ENCODE peak calls at places on chromosomes 6 and 20, in five cellular contexts. P, A, H, K and V are unnamed samples.

GRCh38 chr20:2101057-2101934 is at the start of gene STK35:
- DNase-seq in P (no peak), K (peak; percentile 47), A (peak; percentile 79), H (no peak), V (peak; percentile 95)

GRCh38 chr6:144725731-144726522 is 440.8 kb downstream of the UTRN start:
- DNase-seq in P (no peak), H (no peak), K (no peak), A (no peak), V (no peak)

GRCh38 chr20:53752971-53753879 is 159.6 kb upstream of the ZNF217 start:
- DNase-seq in A (peak; percentile 42), P (no peak), K (peak; percentile 63), H (peak; percentile 15), V (no peak)

GRCh38 chr6:17156112-17156921 is 54.5 kb downstream of the STMND1 start:
- DNase-seq in H (no peak), K (peak; percentile 84), P (peak; percentile 92), A (peak; percentile 67), V (no peak)

GRCh38 chr20:23436681-23437080 is 2.8 kb upstream of the CSTL1 start:
- DNase-seq in H (peak; percentile 11), P (no peak), K (no peak), A (no peak), V (no peak)

GRCh38 chr20:1861347-1861987 is 33.7 kb upstream of the SIRPA start:
- DNase-seq in H (no peak), A (no peak), P (peak; percentile 34), K (no peak), V (no peak)

GRCh38 chr20:11520596-11520995 is 397.1 kb upstream of the BTBD3 start:
- DNase-seq in H (no peak), A (no peak), K (no peak), P (no peak), V (no peak)

GRCh38 chr6:24307881-24308280 is 50.0 kb downstream of the DCDC2 start:
- DNase-seq in A (no peak), H (no peak), K (no peak), P (no peak), V (no peak)

DNA sequence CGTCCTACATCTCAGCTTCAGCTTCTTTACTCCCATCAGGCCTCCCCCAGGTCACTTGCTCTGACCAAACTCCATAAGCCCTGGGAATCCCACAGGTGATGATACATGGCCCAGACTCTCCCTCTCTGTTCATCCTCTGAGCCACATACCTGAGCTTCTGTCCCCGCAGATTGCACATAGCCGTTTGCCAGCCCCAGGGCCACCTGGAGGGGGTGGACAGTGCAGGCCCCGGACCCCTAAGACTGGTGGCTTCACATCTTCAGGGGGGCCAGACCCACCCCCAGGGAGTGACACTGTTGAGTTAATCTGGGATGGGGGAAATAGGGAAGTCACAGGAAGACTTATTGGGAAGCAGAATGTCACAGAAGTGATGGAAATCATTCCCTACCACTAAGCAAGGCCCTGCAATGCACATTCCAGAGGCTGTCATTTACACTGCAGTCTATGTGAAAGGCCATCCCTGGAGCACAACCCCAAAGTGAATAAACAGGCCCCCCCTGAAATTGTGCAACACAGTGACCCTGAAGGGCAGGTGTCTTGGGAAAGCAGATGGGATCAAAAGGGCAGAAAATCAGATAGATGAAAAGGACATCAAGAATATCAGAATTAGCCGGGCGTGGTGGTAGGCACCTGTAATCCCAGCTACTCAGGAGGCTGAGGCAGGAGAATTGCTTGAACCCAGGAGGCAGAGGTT is 2.2 kb downstream of the RXRB start:
- DNase-seq in P (no peak), H (no peak), A (no peak), K (no peak), V (no peak)
- H3K4me3 ChIP-seq in P (peak overlapping the region; percentile 22), H (no peak overlapping the region), A (no peak overlapping the region), K (no peak overlapping the region), V (no peak overlapping the region)

GRCh38 chr6:166862287-166862977 is 93.9 kb downstream of the RNASET2 start:
- DNase-seq in K (no peak), H (no peak), P (no peak), A (no peak), V (no peak)
- H3K4me3 ChIP-seq in K (peak overlapping the region; percentile 1), H (peak overlapping the region; percentile 66), P (peak overlapping the region; percentile 53), A (no peak overlapping the region), V (peak overlapping the region; percentile 6)

GRCh38 chr6:35922139-35922554 is 1.2 kb upstream of the SRPK1 start:
- DNase-seq in A (peak; percentile 8), K (no peak), P (no peak), H (no peak), V (no peak)
- H3K4me3 ChIP-seq in A (peak overlapping the region; percentile 93), K (no peak overlapping the region), P (peak overlapping the region; percentile 72), H (no peak overlapping the region), V (no peak overlapping the region)

DNA sequence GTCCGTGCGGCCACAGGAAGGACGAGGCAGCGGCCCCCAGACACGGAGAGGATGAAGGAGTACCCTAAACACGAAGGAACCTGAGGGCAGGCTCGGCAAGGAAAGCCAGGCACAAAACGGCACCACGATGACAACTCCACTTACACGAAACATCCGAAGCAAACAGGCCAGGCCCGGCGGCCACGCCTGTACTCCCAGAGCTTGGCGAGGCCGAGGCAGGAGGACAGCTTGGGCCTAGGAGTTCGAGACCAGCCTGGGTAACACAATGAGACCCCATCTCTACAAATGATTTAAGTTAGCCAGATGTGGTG is 13.4 kb downstream of the KCNQ2 start:
- DNase-seq in P (no peak), H (no peak), A (no peak), K (no peak), V (no peak)
- H3K4me3 ChIP-seq in P (no peak overlapping the region), H (no peak overlapping the region), A (no peak overlapping the region), K (no peak overlapping the region), V (no peak overlapping the region)

GRCh38 chr6:13874191-13874549 is 50.6 kb upstream of the RNF182 start:
- DNase-seq in K (no peak), A (no peak), H (no peak), P (no peak), V (no peak)
- H3K4me3 ChIP-seq in K (no peak overlapping the region), A (no peak overlapping the region), H (peak overlapping the region; percentile 56), P (peak overlapping the region; percentile 50), V (no peak overlapping the region)

GRCh38 chr6:106975699-106976032 is 1.1 kb upstream of the CD24 start:
- DNase-seq in H (no peak), P (peak; percentile 10), A (peak; percentile 41), K (peak; percentile 5), V (no peak)
- H3K4me3 ChIP-seq in H (peak overlapping the region; percentile 77), P (peak overlapping the region; percentile 53), A (peak overlapping the region; percentile 84), K (no peak overlapping the region), V (peak overlapping the region; percentile 40)

DNA sequence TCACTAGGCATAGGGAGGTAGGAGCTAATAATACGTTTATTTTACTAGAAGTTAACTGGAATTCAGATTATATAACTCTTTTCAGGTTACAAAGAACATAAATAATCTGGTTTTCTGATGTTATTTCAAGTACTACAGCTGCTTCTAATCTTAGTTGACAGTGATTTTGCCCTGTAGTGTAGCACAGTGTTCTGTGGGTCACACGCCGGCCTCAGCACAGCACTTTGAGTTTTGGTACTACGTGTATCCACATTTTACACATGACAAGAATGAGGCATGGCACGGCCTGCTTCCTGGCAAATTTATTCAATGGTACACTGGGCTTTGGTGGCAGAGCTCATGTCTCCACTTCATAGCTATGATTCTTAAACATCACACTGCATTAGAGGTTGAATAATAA is 1.1 kb downstream of the HFE start:
- DNase-seq in K (peak; percentile 28), A (no peak), P (peak; percentile 37), H (no peak), V (no peak)
- H3K4me3 ChIP-seq in K (peak overlapping the region; percentile 84), A (peak overlapping the region; percentile 69), P (peak overlapping the region; percentile 83), H (peak overlapping the region; percentile 81), V (no peak overlapping the region)

DNA sequence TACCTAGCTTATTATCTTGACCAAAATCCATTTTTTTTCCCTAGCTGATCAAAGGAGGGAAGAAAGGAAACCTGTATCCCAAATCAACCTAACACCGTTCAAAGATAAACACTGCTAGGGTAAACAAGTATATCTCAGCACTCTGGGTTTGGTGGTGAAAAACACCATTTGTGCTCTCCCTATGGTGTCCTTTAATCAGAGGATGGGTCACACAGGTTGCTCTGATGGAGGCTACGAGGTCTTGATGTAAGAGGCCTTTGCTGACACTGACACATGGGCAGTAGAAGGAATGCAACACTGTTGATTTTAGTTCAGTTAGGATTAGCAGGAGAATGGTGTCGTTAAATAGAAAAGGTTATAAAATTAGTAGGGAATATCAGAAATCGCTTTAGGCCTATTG is 179.3 kb downstream of the HDGFL1 start:
- DNase-seq in A (no peak), H (no peak), P (no peak), K (no peak), V (no peak)
- H3K4me3 ChIP-seq in A (no peak overlapping the region), H (no peak overlapping the region), P (no peak overlapping the region), K (no peak overlapping the region), V (no peak overlapping the region)